ENCODE peak calls at places on chromosome 18, in six cellular contexts. X is H9, S is fibroblast of lung, O is GM23248, H is IMR-90, I is neural progenitor cell. G is an unnamed sample. For H3K4me1, the result is how much of the 10 kb centered on the place peaks cover.

GRCh38 chr18:369224-370010 is 101.6 kb upstream of the THOC1 start:
- DNase-seq in H (peak), S (no peak), O (peak), X (no peak), I (no peak), G (no peak)

GRCh38 chr18:28015671-28016070 is 161.3 kb downstream of the CDH2 start:
- DNase-seq in X (peak), H (no peak), I (no peak), O (no peak), S (no peak), G (no peak)

GRCh38 chr18:49018961-49019445 is 68.2 kb upstream of the SMAD7 start:
- DNase-seq in H (no peak), I (no peak), O (no peak), S (no peak), X (no peak), G (peak)

GRCh38 chr18:33830210-33830609 is 252.2 kb downstream of the ASXL3 start:
- DNase-seq in X (no peak), O (no peak), I (no peak), S (no peak), H (no peak), G (no peak)

GRCh38 chr18:63869851-63870250 is 17.7 kb upstream of the SERPINB2 start:
- DNase-seq in H (peak), S (no peak), O (peak), X (no peak), I (no peak), G (no peak)

GRCh38 chr18:70920840-70921374 is 632.1 kb downstream of the SOCS6 start:
- DNase-seq in O (no peak), I (peak), X (peak), H (no peak), S (no peak), G (peak)

GRCh38 chr18:903703-904102 is 968 bp upstream of the ADCYAP1 start:
- DNase-seq in S (peak), X (peak), H (peak), O (peak), I (peak), G (peak)

GRCh38 chr18:48787523-48788151 is 163.1 kb downstream of the SMAD7 start:
- DNase-seq in I (no peak), X (no peak), O (peak), H (peak), S (peak), G (peak)

GRCh38 chr18:58862851-58863538 is 1.7 kb upstream of the ZNF532 start:
- DNase-seq in X (no peak), H (peak), I (peak), O (peak), S (peak), G (no peak)

GRCh38 chr18:22683196-22683676 is 249.9 kb upstream of the RBBP8 start:
- DNase-seq in H (peak), O (peak), I (no peak), X (no peak), S (peak), G (peak)

GRCh38 chr18:23683671-23684070 is 5.6 kb upstream of the LAMA3 start:
- DNase-seq in S (peak), I (no peak), O (peak), X (no peak), H (peak), G (no peak)

GRCh38 chr18:2913398-2914005 is 66.7 kb downstream of the EMILIN2 start:
- DNase-seq in I (no peak), S (no peak), O (no peak), H (no peak), X (peak), G (peak)

GRCh38 chr18:73842795-73843394 is 304.7 kb downstream of the FBXO15 start:
- DNase-seq in H (peak), O (peak), S (peak), I (peak), X (peak), G (no peak)

GRCh38 chr18:25621682-25622081 is 269.7 kb upstream of the ZNF521 start:
- DNase-seq in I (no peak), H (no peak), O (no peak), S (no peak), X (no peak), G (no peak)

GRCh38 chr18:54242327-54242726 is 17.9 kb upstream of the MBD2 start:
- DNase-seq in X (no peak), I (no peak), O (no peak), S (no peak), H (no peak), G (no peak)

GRCh38 chr18:78875268-78875997 is 104.2 kb upstream of the SALL3 start:
- DNase-seq in O (peak), H (no peak), S (no peak), X (peak), I (peak), G (no peak)

GRCh38 chr18:22113144-22113813 is 56.1 kb upstream of the GATA6 start:
- DNase-seq in H (no peak), S (no peak), X (no peak), I (no peak), O (no peak), G (peak)

GRCh38 chr18:72849671-72850070 is 18.1 kb downstream of the NETO1 start:
- DNase-seq in S (no peak), I (no peak), H (no peak), O (no peak), X (no peak), G (no peak)

GRCh38 chr18:8763611-8764010 is 58.3 kb downstream of the MTCL1 start:
- DNase-seq in S (peak), I (no peak), O (peak), X (no peak), H (no peak), G (no peak)
- H3K4me1 ChIP-seq in S (under half), I (under half), O (under half), X (under half), H (under half), G (under half)

GRCh38 chr18:62718268-62718800 is 3.0 kb downstream of the PHLPP1 start:
- DNase-seq in O (no peak), X (no peak), I (no peak), H (no peak), S (peak), G (no peak)
- H3K9ac ChIP-seq in O (peak), X (no peak), I (peak), H (no peak), S (no peak), G (peak)

GRCh38 chr18:76437910-76438309 is 57.1 kb downstream of the ZNF516 start:
- DNase-seq in I (no peak), X (no peak), O (no peak), H (no peak), S (no peak), G (no peak)
- H3K4me1 ChIP-seq in I (under half), X (under half), O (under half), H (under half), S (under half), G (under half)

GRCh38 chr18:76385681-76385975 is 109.4 kb downstream of the ZNF516 start:
- DNase-seq in O (no peak), X (no peak), I (no peak), S (no peak), H (no peak), G (no peak)
- H3K9ac ChIP-seq in O (no peak), X (no peak), I (no peak), S (no peak), H (no peak), G (no peak)

DNA sequence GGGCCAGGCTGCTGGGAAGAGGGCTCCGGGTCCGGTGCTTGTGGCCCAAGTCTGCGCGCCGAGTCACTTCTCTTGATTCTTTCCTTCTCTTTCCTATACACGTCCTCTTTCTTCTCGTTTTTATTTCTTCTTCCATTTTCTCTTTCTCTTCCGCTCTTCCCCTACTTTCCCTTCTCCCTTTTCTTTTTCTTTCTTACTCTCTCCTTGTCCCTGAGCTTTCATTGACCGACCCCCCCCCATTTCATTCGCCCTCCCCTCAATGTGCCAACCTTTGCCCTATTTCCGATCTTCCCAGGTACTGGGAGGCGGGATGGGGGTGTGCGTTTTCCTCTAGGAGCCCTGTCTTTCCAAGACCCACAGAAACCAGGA is 1.8 kb downstream of the ONECUT2 start:
- DNase-seq in S (no peak), H (no peak), O (no peak), I (no peak), X (no peak), G (no peak)
- H3K4me1 ChIP-seq in S (under half), H (under half), O (under half), I (under half), X (under half), G (under half)

DNA sequence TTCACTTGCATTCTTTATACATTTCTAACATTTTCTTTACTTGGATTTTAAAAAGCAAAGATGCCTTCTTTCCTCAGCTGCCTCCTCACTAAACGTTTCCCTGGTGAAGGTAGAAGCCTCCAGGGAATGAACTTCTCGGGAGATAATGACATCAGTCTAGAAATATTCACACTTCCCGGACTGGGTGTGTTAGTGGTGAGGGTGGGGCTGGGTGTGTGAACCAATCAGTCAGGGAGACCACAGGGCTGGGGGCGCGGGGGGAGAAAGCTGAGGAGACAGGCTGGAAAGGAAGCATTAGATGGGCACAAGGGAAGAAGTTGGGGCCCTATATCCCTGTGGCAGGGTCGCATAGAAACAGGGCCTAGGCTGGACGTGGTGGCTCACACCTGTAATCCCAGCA is 58.9 kb upstream of the BOD1L2 start:
- DNase-seq in X (no peak), O (no peak), S (peak), H (no peak), I (no peak), G (no peak)
- H3K9ac ChIP-seq in X (no peak), O (no peak), S (no peak), H (no peak), I (no peak), G (no peak)

GRCh38 chr18:13382990-13383821 is 164.6 kb downstream of the LDLRAD4 start:
- DNase-seq in O (no peak), H (no peak), X (peak), I (no peak), S (no peak), G (peak)

GRCh38 chr18:13380671-13381070 is 162.1 kb downstream of the LDLRAD4 start:
- DNase-seq in H (no peak), O (no peak), X (no peak), I (no peak), S (no peak), G (no peak)

GRCh38 chr18:13381331-13381730 is 162.8 kb downstream of the LDLRAD4 start:
- DNase-seq in O (no peak), H (no peak), X (no peak), S (no peak), I (no peak), G (peak)

GRCh38 chr18:13381907-13382682 is 163.5 kb downstream of the LDLRAD4 start:
- DNase-seq in I (no peak), S (peak), O (peak), H (peak), X (no peak), G (peak)

DNA sequence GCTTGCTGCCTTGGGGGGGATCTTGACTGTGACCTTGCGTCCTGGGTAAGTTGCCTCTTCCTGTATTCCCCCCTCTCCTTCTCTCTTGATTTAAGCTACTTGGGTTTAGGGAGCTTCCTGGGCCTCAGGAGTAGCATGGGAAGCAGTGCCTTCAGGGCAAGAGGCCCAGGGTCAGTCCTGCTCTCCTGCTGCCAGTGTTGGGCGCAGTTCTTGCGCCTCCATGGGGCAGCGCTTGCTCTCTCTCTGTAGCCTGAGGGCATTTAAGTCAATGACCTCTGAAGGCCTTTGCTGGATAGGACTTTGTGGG is 164.1 kb downstream of the LDLRAD4 start:
- DNase-seq in X (peak), I (no peak), S (no peak), H (no peak), O (no peak), G (peak)
- H3K4me1 ChIP-seq in X (under half), I (under half), S (under half), H (under half), O (under half), G (under half)

DNA sequence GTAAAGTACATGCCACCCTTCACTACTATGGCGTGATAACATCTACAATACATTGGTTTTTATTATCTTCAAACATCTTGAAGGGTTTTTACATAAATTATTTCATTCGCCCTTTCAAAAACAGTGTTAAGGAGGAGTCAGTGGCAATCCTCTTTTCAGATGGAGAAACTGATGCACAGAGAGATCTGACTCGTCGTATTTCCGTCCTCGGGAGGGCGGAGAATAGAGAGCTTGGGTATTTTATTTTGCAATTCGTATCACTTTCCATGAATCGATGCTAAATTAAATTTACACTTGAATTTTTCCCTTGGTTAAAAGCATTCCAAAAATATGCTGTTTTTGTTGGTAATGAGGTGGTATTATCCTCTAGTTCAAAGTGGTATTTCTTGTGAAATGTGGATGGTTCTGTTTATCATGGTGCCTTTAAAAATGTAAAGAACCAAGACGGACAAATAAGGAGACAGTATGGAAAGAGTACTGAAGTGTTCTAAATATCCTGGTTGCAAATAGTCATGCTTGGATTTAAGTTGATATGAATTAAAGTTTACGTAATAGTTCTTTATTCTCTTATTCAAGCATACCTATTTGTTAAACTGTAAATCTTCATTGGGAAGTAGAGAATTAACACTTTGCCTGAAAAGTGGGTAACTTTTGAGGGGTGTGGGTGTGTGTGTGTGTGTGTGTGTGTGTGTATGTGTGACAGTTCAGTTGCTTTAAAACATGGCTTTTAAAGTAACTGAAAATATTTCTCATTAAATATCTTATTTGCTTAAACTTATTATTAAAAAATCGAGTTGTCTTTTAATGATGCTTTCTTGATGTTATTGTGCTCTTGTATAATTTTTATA is 5.6 kb downstream of the PHLPP1 start:
- DNase-seq in S (peak), H (no peak), O (no peak), I (no peak), X (no peak), G (no peak)
- H3K9ac ChIP-seq in S (no peak), H (no peak), O (no peak), I (no peak), X (no peak), G (no peak)

DNA sequence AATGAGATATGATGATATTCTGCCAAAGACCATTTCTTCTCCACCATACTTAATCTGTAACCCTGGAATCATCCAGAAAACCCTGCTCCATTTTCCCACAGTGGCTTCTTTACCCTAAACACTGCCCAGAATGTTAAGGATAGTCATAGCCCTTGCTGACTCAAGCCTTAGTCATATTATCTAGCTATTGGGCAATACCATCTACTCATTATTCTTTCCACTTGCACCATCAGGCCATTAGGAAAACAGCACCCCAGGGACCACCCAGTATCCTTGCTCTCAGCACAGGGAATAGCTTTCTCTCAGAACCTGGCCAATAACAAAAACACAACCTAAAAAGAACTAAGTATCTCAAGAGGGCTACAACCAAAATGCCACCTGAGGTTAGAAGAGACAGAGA is 445.7 kb upstream of the SLC14A2 start:
- DNase-seq in X (no peak), S (peak), O (peak), H (peak), I (no peak), G (no peak)
- H3K4me1 ChIP-seq in X (under half), S (under half), O (half or more), H (under half), I (under half), G (under half)

G was measured in kidney.